ENCODE peak calls at places on chromosomes 11 and 22, in eight cellular contexts. X is dorsolateral prefrontal cortex, O is GM23248, C is MM.1S, H is PC-9, F is cardiac muscle cell, V is H7, B is mesendoderm. Y is an unnamed sample.

GRCh38 chr11:60700689-60701508 is 1.5 kb downstream of the MS4A8 start:
- DNase-seq in X (no peak), O (peak; percentile 17), C (peak; percentile 10), H (peak; percentile 19), F (peak; percentile 7), V (peak; percentile 53), B (peak; percentile 79), Y (no peak)

GRCh38 chr22:19795617-19796008 is 35.0 kb downstream of the TBX1 start:
- DNase-seq in X (no peak), O (peak; percentile 79), C (no peak), H (no peak), F (no peak), V (no peak), B (no peak), Y (peak; percentile 78)

GRCh38 chr11:1195690-1196515 is 27.0 kb upstream of the MUC5B start:
- DNase-seq in X (peak; percentile 38), O (no peak), C (no peak), H (no peak), F (no peak), V (peak; percentile 50), B (no peak), Y (no peak)

GRCh38 chr11:118902336-118903203 is 18.9 kb downstream of the CXCR5 start:
- DNase-seq in X (no peak), O (no peak), C (no peak), H (no peak), F (no peak), V (peak; percentile 51), B (no peak), Y (no peak)

GRCh38 chr11:396511-396947 is 2.5 kb downstream of the PKP3 start:
- DNase-seq in X (no peak), O (peak; percentile 66), C (no peak), H (no peak), F (peak; percentile 42), V (peak; percentile 90), B (peak; percentile 47), Y (peak; percentile 68)

GRCh38 chr11:129611661-129612566 is 203.7 kb upstream of the TMEM45B start:
- DNase-seq in X (no peak), O (peak; percentile 3), C (peak; percentile 60), H (peak; percentile 36), F (no peak), V (no peak), B (no peak), Y (no peak)

GRCh38 chr11:119739975-119740374 is 11.0 kb upstream of the NECTIN1 start:
- DNase-seq in X (no peak), O (no peak), C (no peak), H (no peak), F (no peak), V (no peak), B (peak; percentile 40), Y (no peak)

GRCh38 chr22:39675907-39676306 is 105.4 kb downstream of the CACNA1I start:
- DNase-seq in X (no peak), O (no peak), C (no peak), H (no peak), F (no peak), V (no peak), B (no peak), Y (no peak)

GRCh38 chr11:55949330-55949729 is 13.1 kb upstream of the OR5I1 start:
- DNase-seq in X (no peak), O (no peak), C (no peak), H (no peak), F (no peak), V (no peak), B (peak; percentile 25), Y (no peak)

GRCh38 chr11:85776951-85777602 is 33.9 kb downstream of the SYTL2 start:
- DNase-seq in X (no peak), O (no peak), C (no peak), H (peak; percentile 14), F (no peak), V (no peak), B (no peak), Y (no peak)

GRCh38 chr22:39110631-39111561 is 13.9 kb downstream of the APOBEC3H start:
- DNase-seq in X (no peak), O (no peak), C (no peak), H (peak; percentile 34), F (no peak), V (peak; percentile 21), B (no peak), Y (no peak)

GRCh38 chr11:108500721-108501120 is 2.5 kb upstream of the POGLUT3 start:
- DNase-seq in X (no peak), O (no peak), C (no peak), H (no peak), F (no peak), V (no peak), B (peak; percentile 16), Y (no peak)

GRCh38 chr11:17563248-17563647 is 16.2 kb downstream of the OTOG start:
- DNase-seq in X (no peak), O (peak; percentile 10), C (no peak), H (no peak), F (no peak), V (peak; percentile 75), B (peak; percentile 75), Y (peak; percentile 6)

GRCh38 chr11:11113676-11114075 is 239.4 kb downstream of the CSNK2A3 start:
- DNase-seq in X (no peak), O (no peak), C (no peak), H (no peak), F (no peak), V (no peak), B (no peak), Y (no peak)

GRCh38 chr11:43823316-43823715 is 57.3 kb upstream of the ALKBH3 start:
- DNase-seq in X (no peak), O (no peak), C (no peak), H (no peak), F (no peak), V (no peak), B (no peak), Y (no peak)

GRCh38 chr11:80592546-80592945 is 1151.7 kb upstream of the TENM4 start:
- DNase-seq in X (no peak), O (no peak), C (no peak), H (no peak), F (no peak), V (no peak), B (no peak), Y (no peak)

GRCh38 chr11:35215945-35216344 is 77.0 kb downstream of the CD44 start:
- DNase-seq in X (no peak), O (peak; percentile 27), C (no peak), H (no peak), F (no peak), V (no peak), B (no peak), Y (no peak)

GRCh38 chr11:70398834-70399680 is 728 bp downstream of the CTTN start:
- DNase-seq in X (peak; percentile 59), O (no peak), C (no peak), H (no peak), F (no peak), V (peak; percentile 76), B (no peak), Y (no peak)

GRCh38 chr11:46160100-46160499 is 38.8 kb upstream of the PHF21A start:
- DNase-seq in X (no peak), O (no peak), C (no peak), H (peak; percentile 83), F (no peak), V (no peak), B (peak; percentile 27), Y (no peak)

GRCh38 chr22:42856179-42856864 is 751 bp downstream of the ARFGAP3 start:
- DNase-seq in X (no peak), O (peak; percentile 71), C (peak; percentile 31), H (peak; percentile 15), F (peak; percentile 28), V (no peak), B (peak; percentile 41), Y (peak; percentile 21)

GRCh38 chr22:25884121-25884520 is 142.1 kb downstream of the MYO18B start:
- DNase-seq in X (no peak), O (no peak), C (no peak), H (no peak), F (no peak), V (no peak), B (no peak), Y (no peak)
- H3K4me3 ChIP-seq in X (no peak overlapping the region), O (no peak overlapping the region), C (no peak overlapping the region), H (no peak overlapping the region), F (no peak overlapping the region), V (no peak overlapping the region), B (no peak overlapping the region), Y (no peak overlapping the region)

DNA sequence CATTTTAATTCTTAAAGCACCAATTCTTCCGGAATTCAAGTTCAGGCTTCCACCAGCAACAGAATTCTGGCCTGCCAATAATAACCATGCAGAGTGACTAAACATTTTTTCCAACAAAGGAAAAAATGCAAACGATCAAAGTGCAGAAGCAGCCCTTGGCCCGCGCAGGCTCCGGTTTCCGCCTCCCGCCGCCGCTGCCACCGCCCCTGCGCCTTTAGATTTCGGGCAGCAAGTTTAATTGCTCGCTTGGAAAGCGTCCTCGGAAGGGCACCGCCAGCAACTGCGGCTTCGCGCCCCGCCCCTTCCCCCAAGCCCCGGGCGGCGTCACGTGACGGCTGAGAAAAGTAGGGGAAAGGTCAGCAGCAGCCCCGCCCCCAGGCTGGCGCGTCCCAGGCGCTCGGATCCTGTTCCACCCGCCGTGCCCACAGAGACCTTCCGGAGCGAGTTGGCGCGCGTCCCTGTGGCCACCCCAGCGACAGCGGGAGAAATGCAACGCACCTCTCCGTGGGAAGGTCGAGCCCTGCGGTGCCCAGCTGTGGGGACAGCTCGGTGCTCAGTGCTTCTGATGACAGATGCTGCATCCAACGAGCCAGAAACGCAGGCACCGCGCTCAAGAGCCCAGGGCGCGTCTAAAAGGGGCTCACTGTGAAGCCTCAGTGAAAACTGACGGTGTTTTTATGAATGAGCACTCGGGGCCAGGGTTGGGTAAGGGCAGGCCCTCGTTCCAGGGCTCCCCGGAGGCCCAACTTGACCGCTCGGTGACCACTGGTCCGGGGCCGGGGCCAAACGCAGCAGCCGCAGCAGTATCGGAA is 2.5 kb downstream of the CPT1A start:
- DNase-seq in X (peak; percentile 87), O (peak; percentile 95), C (peak; percentile 97), H (peak; percentile 98), F (peak; percentile 96), V (peak; percentile 99), B (peak; percentile 95), Y (peak; percentile 96)
- H3K27me3 ChIP-seq in X (peaks cover 30% of the 10 kb centered on the region), O (no peaks in the 10 kb centered on the region), C (no peaks in the 10 kb centered on the region), H (no peaks in the 10 kb centered on the region), F (peaks cover 36% of the 10 kb centered on the region), V (peaks cover 17% of the 10 kb centered on the region), B (peaks cover 17% of the 10 kb centered on the region), Y (no peaks in the 10 kb centered on the region)

GRCh38 chr11:116830184-116830912 is 641 bp downstream of the APOC3 start:
- DNase-seq in X (no peak), O (no peak), C (no peak), H (no peak), F (no peak), V (peak; percentile 22), B (no peak), Y (no peak)
- H3K4me3 ChIP-seq in X (no peak overlapping the region), O (no peak overlapping the region), C (no peak overlapping the region), H (no peak overlapping the region), F (no peak overlapping the region), V (no peak overlapping the region), B (no peak overlapping the region), Y (no peak overlapping the region)

DNA sequence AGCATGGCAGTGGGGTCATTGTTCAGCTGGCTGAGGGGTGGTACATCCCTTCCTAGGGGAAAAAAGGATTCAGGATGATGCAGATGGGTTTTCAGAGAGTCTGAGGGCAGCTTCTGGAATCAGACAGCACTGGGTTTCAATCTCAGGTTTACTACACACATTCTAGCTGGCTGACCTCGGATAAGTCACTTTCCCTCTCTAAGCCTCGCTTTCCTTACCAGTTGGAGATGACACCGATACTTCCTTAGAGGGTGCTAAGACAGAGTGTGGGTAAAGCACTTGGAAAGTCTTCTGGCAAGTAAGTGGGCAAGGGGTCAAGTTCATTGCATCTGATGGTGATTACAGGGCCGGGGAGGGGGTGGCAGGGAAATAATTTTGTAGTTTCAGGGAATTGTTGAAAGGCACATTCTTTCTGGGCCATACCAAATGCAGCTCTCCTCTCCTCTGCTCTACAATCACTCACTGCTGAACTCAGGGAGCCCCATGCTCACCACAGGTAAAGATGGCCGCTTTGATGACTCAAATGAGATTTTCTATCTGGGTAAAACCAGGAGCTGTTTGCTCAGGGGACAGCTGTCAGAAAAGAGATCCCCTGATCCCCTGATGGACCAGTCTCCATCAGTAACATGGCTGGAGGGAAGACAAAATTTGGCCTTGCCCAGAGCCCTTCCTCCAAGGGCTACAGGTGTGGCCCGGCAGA is 6.5 kb upstream of the MIAT start:
- DNase-seq in X (no peak), O (no peak), C (no peak), H (no peak), F (no peak), V (no peak), B (no peak), Y (no peak)
- H3K27me3 ChIP-seq in X (no peaks in the 10 kb centered on the region), O (peaks cover 66% of the 10 kb centered on the region), C (no peaks in the 10 kb centered on the region), H (peaks cover 83% of the 10 kb centered on the region), F (peaks cover 66% of the 10 kb centered on the region), V (no peaks in the 10 kb centered on the region), B (no peaks in the 10 kb centered on the region), Y (peaks cover 11% of the 10 kb centered on the region)

Y was measured in MG63.